ENCODE peak calls at places on chromosomes 7 and 10, in five cellular contexts. T is PC-3, W is GM23248, Z is hepatocyte, B is MM.1S. Y is an unnamed sample.

GRCh38 chr7:22697897-22698645 is 28.9 kb upstream of the IL6 start:
- DNase-seq in T (no peak), Z (no peak), B (peak), W (no peak), Y (no peak)

GRCh38 chr7:129438839-129439640 is 4.8 kb downstream of the STRIP2 start:
- DNase-seq in B (no peak), T (peak), W (peak), Z (peak), Y (no peak)

GRCh38 chr7:104371216-104371796 is 42.9 kb downstream of the LHFPL3 start:
- DNase-seq in B (no peak), T (no peak), W (no peak), Z (no peak), Y (no peak)

GRCh38 chr10:80702143-80702542 is 164.4 kb downstream of the SH2D4B start:
- DNase-seq in B (no peak), T (no peak), W (no peak), Z (no peak), Y (no peak)

GRCh38 chr7:47195641-47196040 is 386.3 kb downstream of the TNS3 start:
- DNase-seq in T (peak), W (no peak), B (no peak), Z (no peak), Y (peak)

GRCh38 chr7:139734395-139734794 is 43.4 kb downstream of the HIPK2 start:
- DNase-seq in T (peak), Z (peak), B (no peak), W (peak), Y (no peak)

GRCh38 chr7:125599387-125599786 is 669.8 kb upstream of the POT1 start:
- DNase-seq in B (no peak), W (no peak), Z (no peak), T (no peak), Y (no peak)

GRCh38 chr10:29448125-29448524 is 159.3 kb downstream of the LYZL1 start:
- DNase-seq in Z (no peak), B (no peak), T (no peak), W (no peak), Y (no peak)

GRCh38 chr10:129511758-129512157 is 44.7 kb downstream of the MGMT start:
- DNase-seq in T (no peak), W (no peak), B (no peak), Z (no peak), Y (peak)

GRCh38 chr10:87961314-87961713 is 97.9 kb downstream of the PTEN start:
- DNase-seq in Z (no peak), T (no peak), B (no peak), W (peak), Y (no peak)
- TF ChIP-seq EZH2phosphoT487 in Z (no peak), T (no peak), B (no peak), W (no peak), Y (no peak)

DNA sequence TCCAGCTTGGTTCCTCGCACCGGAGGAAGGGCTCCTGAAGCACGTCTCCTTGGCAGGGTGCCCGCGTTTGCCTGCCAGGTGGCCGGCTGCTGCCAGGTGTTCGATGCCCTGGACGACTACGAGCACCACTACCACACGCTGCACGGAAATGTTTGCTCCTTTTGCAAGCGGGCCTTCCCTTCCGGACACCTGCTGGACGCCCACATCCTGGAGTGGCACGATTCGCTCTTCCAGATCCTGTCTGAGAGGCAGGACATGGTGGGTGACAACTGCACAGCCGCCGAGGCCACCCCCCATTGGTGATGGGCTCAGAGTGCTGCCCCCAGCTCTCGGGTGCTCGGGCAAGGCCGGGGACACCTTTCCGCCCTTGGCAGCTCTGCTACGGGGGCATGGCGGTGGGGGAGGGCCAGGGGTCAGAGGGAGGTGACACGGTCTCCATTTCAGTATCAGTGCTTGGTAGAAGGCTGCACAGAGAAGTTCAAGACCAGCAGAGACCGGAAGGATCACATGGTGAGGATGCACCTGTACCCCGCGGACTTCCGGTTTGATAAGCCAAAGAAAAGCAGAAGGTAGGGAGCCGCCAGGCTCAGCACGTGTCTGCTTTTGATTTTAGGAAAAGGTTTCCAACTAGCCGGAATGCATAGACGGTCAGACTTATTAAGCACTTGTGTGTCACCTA is 1.1 kb downstream of the ZNF511 start:
- DNase-seq in W (no peak), T (peak), Z (no peak), B (no peak), Y (no peak)
- TF ChIP-seq EZH2phosphoT487 in W (no peak), T (no peak), Z (no peak), B (no peak), Y (no peak)

DNA sequence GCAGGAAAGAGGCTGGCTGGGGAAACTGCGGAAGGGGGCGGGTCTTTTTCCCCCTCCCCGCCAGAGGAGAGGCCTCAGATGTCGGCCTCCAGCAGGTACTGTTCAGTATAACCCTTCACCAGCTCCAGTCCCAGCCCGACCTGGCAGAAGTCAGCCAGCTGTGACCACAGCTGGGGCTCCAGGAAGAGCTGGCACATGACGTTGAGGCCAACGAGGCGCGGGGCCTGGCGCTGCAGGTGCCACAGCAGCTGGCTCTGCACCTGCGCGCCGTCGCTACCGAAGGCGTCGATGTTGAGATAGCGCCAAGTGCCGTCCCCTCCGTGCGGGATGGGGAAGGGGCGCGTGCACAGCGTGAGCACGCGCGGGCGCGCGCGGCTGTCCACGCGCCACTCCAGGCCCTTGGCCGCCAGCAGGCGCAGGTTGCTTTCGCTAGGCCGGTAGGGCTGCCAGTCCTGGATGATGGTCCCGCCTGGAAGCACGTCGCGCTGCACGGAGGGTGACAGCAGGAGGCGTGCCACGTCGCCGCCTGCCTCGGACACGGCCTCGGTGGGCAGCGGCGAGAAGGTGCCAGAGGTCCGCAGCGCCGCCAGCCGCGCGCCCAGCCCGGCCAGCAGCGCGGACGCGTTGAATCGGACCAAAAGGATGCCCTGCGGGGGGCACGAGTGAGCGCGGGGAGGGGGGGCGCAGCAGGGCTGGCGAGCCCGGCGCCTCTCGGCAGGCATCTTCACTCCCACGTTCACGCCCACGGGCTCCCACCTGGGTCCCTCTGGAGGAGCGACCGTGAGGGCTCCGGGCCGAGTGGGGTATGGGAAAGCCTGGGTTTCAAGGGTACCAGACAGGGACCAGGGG is 6.9 kb upstream of the VGF start:
- DNase-seq in Z (no peak), W (no peak), T (no peak), B (peak), Y (peak)
- TF ChIP-seq EZH2phosphoT487 in Z (peak), W (peak), T (peak), B (no peak), Y (peak)

GRCh38 chr7:110442386-110442837 is 648.5 kb upstream of the LRRN3 start:
- DNase-seq in T (peak), Z (peak), B (peak), W (no peak), Y (peak)
- TF ChIP-seq EZH2phosphoT487 in T (no peak), Z (no peak), B (no peak), W (no peak), Y (no peak)

GRCh38 chr7:101617451-101618206 is 11.5 kb downstream of the MYL10 start:
- DNase-seq in W (no peak), T (no peak), Z (no peak), B (no peak), Y (no peak)
- TF ChIP-seq EZH2phosphoT487 in W (no peak), T (no peak), Z (no peak), B (no peak), Y (no peak)